ENCODE peak calls at places on chromosomes 16 and 17, in five cellular contexts. U is AG04449; Z is right cardiac atrium; B is stimulated activated CD8-positive, alpha-beta memory T cell treated with anti-CD3 and anti-CD28 coated beads, Interleukin-4, amount 100 ng/mL, for 48 hours; G is HuH-7. J is an unnamed sample.

GRCh38 chr16:80656731-80657150 is 115.9 kb downstream of the DYNLRB2 start:
- DNase-seq in U (no peak), Z (no peak), B (peak), G (no peak), J (no peak)

GRCh38 chr17:36707904-36708303 is 106.5 kb downstream of the MRM1 start:
- DNase-seq in U (no peak), Z (no peak), B (no peak), G (no peak), J (no peak)

GRCh38 chr17:79926002-79926307 is 86.7 kb upstream of the CBX4 start:
- DNase-seq in U (no peak), Z (no peak), B (no peak), G (no peak), J (no peak)

GRCh38 chr17:50908860-50909764 is 43.0 kb upstream of the TOB1 start:
- DNase-seq in U (no peak), Z (peak), B (peak), G (no peak), J (no peak)

GRCh38 chr16:68332411-68333121 is 21.7 kb downstream of the PRMT7 start:
- DNase-seq in U (no peak), Z (no peak), B (no peak), G (peak), J (no peak)

GRCh38 chr17:82243648-82244412 is 15.0 kb downstream of the SLC16A3 start:
- DNase-seq in U (no peak), Z (no peak), B (no peak), G (no peak), J (no peak)

GRCh38 chr17:79842656-79843474 is 3.6 kb upstream of the CBX4 start:
- DNase-seq in U (no peak), Z (no peak), B (peak), G (no peak), J (no peak)

GRCh38 chr17:81128774-81129173 is 36.5 kb upstream of the PVALEF start:
- DNase-seq in U (no peak), Z (no peak), B (no peak), G (no peak), J (no peak)

GRCh38 chr17:50037321-50038107 is 18.4 kb upstream of the ITGA3 start:
- DNase-seq in U (no peak), Z (peak), B (no peak), G (no peak), J (no peak)

GRCh38 chr17:29625037-29625750 is 2.5 kb upstream of the CORO6 start:
- DNase-seq in U (no peak), Z (peak), B (no peak), G (no peak), J (no peak)

GRCh38 chr17:74978240-74978639 is 5.7 kb upstream of the HID1 start:
- DNase-seq in U (no peak), Z (no peak), B (no peak), G (no peak), J (no peak)

GRCh38 chr16:27924411-27925118 is 138.9 kb downstream of the GSG1L start:
- DNase-seq in U (no peak), Z (no peak), B (no peak), G (no peak), J (no peak)

GRCh38 chr17:42979511-42980273 is at the start of gene PTGES3L:
- DNase-seq in U (no peak), Z (peak), B (peak), G (peak), J (peak)

GRCh38 chr16:48459167-48459566 is 74.0 kb upstream of the SIAH1 start:
- DNase-seq in U (no peak), Z (no peak), B (no peak), G (no peak), J (no peak)

GRCh38 chr17:82648761-82649474 is 674 bp upstream of the WDR45B start:
- DNase-seq in U (no peak), Z (peak), B (peak), G (peak), J (peak)

GRCh38 chr17:36746654-36747053 is 145.3 kb downstream of the MRM1 start:
- DNase-seq in U (no peak), Z (no peak), B (no peak), G (no peak), J (no peak)

GRCh38 chr17:34006126-34006525 is 249.0 kb upstream of the CCL2 start:
- DNase-seq in U (no peak), Z (no peak), B (no peak), G (no peak), J (no peak)

GRCh38 chr17:33234930-33235685 is 58.0 kb downstream of the ASIC2 start:
- DNase-seq in U (peak), Z (peak), B (no peak), G (no peak), J (no peak)

GRCh38 chr16:30947533-30948086 is 1.3 kb upstream of the ORAI3 start:
- DNase-seq in U (no peak), Z (no peak), B (no peak), G (no peak), J (no peak)

GRCh38 chr16:27264151-27264550 is 4.4 kb downstream of the NSMCE1 start:
- DNase-seq in U (no peak), Z (no peak), B (no peak), G (no peak), J (no peak)

GRCh38 chr16:81175325-81175891 is 63.1 kb upstream of the BCO1 start:
- DNase-seq in U (peak), Z (no peak), B (no peak), G (no peak), J (no peak)

GRCh38 chr17:72193395-72194106 is 72.7 kb downstream of the SOX9 start:
- DNase-seq in U (no peak), Z (peak), B (no peak), G (no peak), J (no peak)

GRCh38 chr16:60582528-60582927 is 1453.7 kb downstream of the CDH8 start:
- DNase-seq in U (no peak), Z (no peak), B (no peak), G (no peak), J (no peak)

GRCh38 chr17:68497885-68498319 is 14.3 kb upstream of the PRKAR1A start:
- DNase-seq in U (no peak), Z (no peak), B (no peak), G (no peak), J (no peak)

GRCh38 chr16:71499775-71500364 is 10.7 kb upstream of the ZNF19 start:
- DNase-seq in U (no peak), Z (no peak), B (peak), G (peak), J (no peak)

GRCh38 chr16:5028950-5029475 is 4.7 kb downstream of the NAGPA start:
- DNase-seq in U (no peak), Z (no peak), B (no peak), G (no peak), J (no peak)

GRCh38 chr17:2068589-2069051 is 13.7 kb downstream of the HIC1 start:
- DNase-seq in U (no peak), Z (peak), B (peak), G (no peak), J (no peak)

GRCh38 chr17:15083225-15083624 is 181.9 kb downstream of the PMP22 start:
- DNase-seq in U (no peak), Z (peak), B (no peak), G (no peak), J (no peak)

GRCh38 chr17:6574689-6575595 is 18.6 kb upstream of the PITPNM3 start:
- DNase-seq in U (peak), Z (peak), B (peak), G (no peak), J (no peak)

GRCh38 chr17:32525116-32525515 is 38.3 kb downstream of the CDK5R1 start:
- DNase-seq in U (peak), Z (no peak), B (no peak), G (no peak), J (no peak)

GRCh38 chr17:1522626-1523025 is 6.2 kb upstream of the INPP5K start:
- DNase-seq in U (no peak), Z (no peak), B (no peak), G (no peak), J (no peak)

GRCh38 chr16:31248344-31248743 is 11.4 kb upstream of the ITGAM start:
- DNase-seq in U (no peak), Z (no peak), B (no peak), G (no peak), J (no peak)

GRCh38 chr17:9531080-9531479 is 44.5 kb downstream of the STX8 start:
- DNase-seq in U (no peak), Z (no peak), B (no peak), G (no peak), J (no peak)

GRCh38 chr16:27728691-27729090 is 178.7 kb downstream of the KATNIP start:
- DNase-seq in U (no peak), Z (no peak), B (no peak), G (no peak), J (no peak)